ENCODE peak calls at places on chromosome 12, in four cellular contexts. H is GF-D8, Z is 8988T, Y is stromal cell of bone marrow. B is an unnamed sample.

GRCh38 chr12:111448831-111449790 is 43.4 kb downstream of the SH2B3 start:
- DNase-seq in H (no peak), Z (no peak), Y (no peak), B (peak)

GRCh38 chr12:89883630-89884364 is 175.2 kb upstream of the ATP2B1 start:
- DNase-seq in H (no peak), Z (no peak), Y (no peak), B (peak)

GRCh38 chr12:104957388-104958008 is 592 bp downstream of the SLC41A2 start:
- DNase-seq in H (no peak), Z (peak), Y (no peak), B (peak)

GRCh38 chr12:110661337-110661972 is 27.5 kb downstream of the HVCN1 start:
- DNase-seq in H (peak), Z (no peak), Y (no peak), B (no peak)

GRCh38 chr12:56677680-56678079 is 10.4 kb downstream of the PTGES3 start:
- DNase-seq in H (no peak), Z (no peak), Y (no peak), B (no peak)

GRCh38 chr12:103884316-103884715 is 43.3 kb upstream of the NT5DC3 start:
- DNase-seq in H (peak), Z (no peak), Y (no peak), B (peak)

GRCh38 chr12:75289678-75290200 is 40.4 kb downstream of the CAPS2 start:
- DNase-seq in H (no peak), Z (no peak), Y (peak), B (peak)

GRCh38 chr12:127565241-127565640 is 701.7 kb upstream of the TMEM132C start:
- DNase-seq in H (no peak), Z (no peak), Y (no peak), B (no peak)

GRCh38 chr12:72133497-72134055 is 138.6 kb upstream of the TRHDE start:
- DNase-seq in H (no peak), Z (no peak), Y (no peak), B (no peak)

GRCh38 chr12:57899010-57899662 is 42.2 kb upstream of the ATP23 start:
- DNase-seq in H (no peak), Z (no peak), Y (peak), B (peak)

GRCh38 chr12:108967869-108968540 is 52.9 kb downstream of the SVOP start:
- DNase-seq in H (no peak), Z (no peak), Y (no peak), B (no peak)

GRCh38 chr12:75714462-75715322 is 203.3 kb upstream of the KRR1 start:
- DNase-seq in H (no peak), Z (no peak), Y (no peak), B (peak)

GRCh38 chr12:51323966-51324895 is at the start of gene BIN2:
- DNase-seq in H (peak), Z (no peak), Y (no peak), B (no peak)

GRCh38 chr12:45708363-45708762 is 21.1 kb upstream of the ARID2 start:
- DNase-seq in H (no peak), Z (no peak), Y (no peak), B (no peak)

GRCh38 chr12:53159195-53159834 is 21.2 kb upstream of the ZNF740 start:
- DNase-seq in H (peak), Z (peak), Y (peak), B (peak)